ENCODE peak calls at places on chromosomes 16 and 17, in ten cellular contexts. S is T-cell; Y is NCI-H524; L is AG10803; T is H54; B is LoVo; E is heart left ventricle; P is epithelial cell of esophagus; H is choroid plexus epithelial cell; C is CD8-positive, alpha-beta T cell. Z is an unnamed sample.

GRCh38 chr16:22313876-22314470 is 16.8 kb downstream of the POLR3E start:
- DNase-seq in S (no peak), P (no peak), L (no peak), T (no peak), H (no peak), C (no peak), E (no peak), B (no peak), Y (no peak), Z (no peak)

GRCh38 chr16:4410335-4411075 is 5.9 kb downstream of the CORO7 start:
- DNase-seq in T (no peak), C (no peak), P (peak), E (no peak), H (peak), Y (no peak), S (no peak), L (peak), B (no peak), Z (no peak)

GRCh38 chr17:79943354-79944241 is 92.1 kb downstream of the TBC1D16 start:
- DNase-seq in H (no peak), E (peak), T (no peak), B (no peak), L (no peak), P (no peak), Y (no peak), S (no peak), C (no peak), Z (no peak)

GRCh38 chr16:72847187-72848044 is 200.5 kb downstream of the ZFHX3 start:
- DNase-seq in E (no peak), H (peak), T (peak), B (no peak), C (no peak), P (peak), Y (peak), L (peak), S (no peak), Z (peak)

GRCh38 chr17:1480747-1481465 is 11.6 kb downstream of the MYO1C start:
- DNase-seq in Y (no peak), L (peak), E (no peak), S (no peak), P (no peak), T (no peak), C (no peak), B (no peak), H (no peak), Z (no peak)

GRCh38 chr17:35423761-35424160 is 8.5 kb downstream of the SLFN12 start:
- DNase-seq in C (no peak), H (peak), T (no peak), B (no peak), P (peak), S (no peak), E (no peak), Y (no peak), L (no peak), Z (peak)

GRCh38 chr16:87288753-87289362 is 28.3 kb downstream of the C16orf95 start:
- DNase-seq in E (no peak), B (no peak), L (peak), P (no peak), H (peak), S (no peak), Y (no peak), C (no peak), T (no peak), Z (no peak)

GRCh38 chr16:83952587-83952939 is 477 bp upstream of the OSGIN1 start:
- DNase-seq in H (no peak), T (no peak), S (no peak), P (peak), E (no peak), Y (no peak), L (no peak), C (no peak), B (no peak), Z (no peak)

GRCh38 chr17:54172654-54173316 is 350.1 kb downstream of the KIF2B start:
- DNase-seq in E (no peak), H (peak), L (peak), S (no peak), B (peak), Y (no peak), C (no peak), T (no peak), P (peak), Z (no peak)

GRCh38 chr16:64826374-64826773 is 295.5 kb downstream of the CDH11 start:
- DNase-seq in P (no peak), E (no peak), Y (no peak), S (no peak), L (peak), H (peak), B (no peak), C (no peak), T (no peak), Z (no peak)

GRCh38 chr16:17801024-17801423 is 330.3 kb upstream of the XYLT1 start:
- DNase-seq in H (no peak), E (no peak), P (no peak), S (no peak), C (no peak), T (no peak), Y (no peak), L (no peak), B (no peak), Z (peak)

GRCh38 chr17:34755371-34755770 is 176.0 kb downstream of the TMEM132E start:
- DNase-seq in C (no peak), Y (no peak), T (no peak), L (no peak), B (no peak), S (no peak), E (no peak), P (no peak), H (no peak), Z (no peak)

GRCh38 chr17:17127730-17128291 is 78.3 kb downstream of the PLD6 start:
- DNase-seq in T (no peak), Y (peak), L (no peak), P (no peak), S (no peak), C (no peak), E (peak), B (no peak), H (no peak), Z (no peak)

GRCh38 chr17:13885550-13885949 is 183.8 kb upstream of the COX10 start:
- DNase-seq in E (no peak), P (no peak), S (no peak), H (no peak), T (no peak), C (no peak), L (no peak), Y (no peak), B (no peak), Z (no peak)

GRCh38 chr17:48970224-48970623 is 1.8 kb upstream of the GIP start:
- DNase-seq in C (no peak), L (peak), E (no peak), T (no peak), H (peak), P (no peak), Y (peak), B (peak), S (no peak), Z (no peak)

GRCh38 chr16:28067604-28068382 is 4.3 kb upstream of the GSG1L start:
- DNase-seq in L (peak), P (no peak), H (peak), B (no peak), Y (no peak), C (no peak), E (no peak), T (no peak), S (no peak), Z (peak)

GRCh38 chr17:19338031-19338990 is 24.2 kb downstream of the B9D1 start:
- DNase-seq in L (peak), C (peak), S (peak), H (peak), T (no peak), Y (no peak), P (peak), E (peak), B (peak), Z (peak)

Z was measured in HT1080.